ENCODE peak calls at places on chromosomes 4 and X, in nine cellular contexts. One of them, this sample, is unnamed.
A peak's percentile ranks its signal among the peaks of the same experiment; 100 is the strongest.

GRCh38 chr4:182062936-182063335 is 180.3 kb upstream of the TENM3 start:
- DNase-seq in tibial nerve: no peak
- DNase-seq in epithelial cell of proximal tubule: peak; percentile 42
- DNase-seq in A549: no peak
- DNase-seq in cardiac muscle cell: peak; percentile 59
- DNase-seq in body of pancreas: no peak
- DNase-seq in BJ: peak; percentile 52
- DNase-seq in psoas muscle: no peak
- DNase-seq in gastrocnemius medialis: no peak
- DNase-seq in this sample: no peak

GRCh38 chrX:153875391-153876111 is 10.4 kb downstream of the L1CAM start:
- DNase-seq in A549: peak; percentile 43
- DNase-seq in tibial nerve: peak; percentile 29
- DNase-seq in cardiac muscle cell: peak; percentile 46
- DNase-seq in body of pancreas: peak; percentile 33
- DNase-seq in gastrocnemius medialis: no peak
- DNase-seq in psoas muscle: peak; percentile 38
- DNase-seq in epithelial cell of proximal tubule: no peak
- DNase-seq in BJ: no peak
- DNase-seq in this sample: peak; percentile 88

GRCh38 chr4:140130677-140131076 is 23.3 kb downstream of the MAML3 start:
- DNase-seq in body of pancreas: no peak
- DNase-seq in cardiac muscle cell: no peak
- DNase-seq in psoas muscle: no peak
- DNase-seq in epithelial cell of proximal tubule: no peak
- DNase-seq in gastrocnemius medialis: no peak
- DNase-seq in A549: no peak
- DNase-seq in tibial nerve: no peak
- DNase-seq in BJ: no peak
- DNase-seq in this sample: no peak

GRCh38 chr4:121212801-121213200 is 48.7 kb upstream of the TNIP3 start:
- DNase-seq in tibial nerve: no peak
- DNase-seq in A549: no peak
- DNase-seq in body of pancreas: no peak
- DNase-seq in psoas muscle: no peak
- DNase-seq in gastrocnemius medialis: no peak
- DNase-seq in BJ: peak; percentile 65
- DNase-seq in cardiac muscle cell: no peak
- DNase-seq in epithelial cell of proximal tubule: no peak
- DNase-seq in this sample: no peak

GRCh38 chr4:177461606-177462005 is 19.4 kb upstream of the AGA start:
- DNase-seq in cardiac muscle cell: peak; percentile 39
- DNase-seq in gastrocnemius medialis: no peak
- DNase-seq in A549: no peak
- DNase-seq in tibial nerve: no peak
- DNase-seq in psoas muscle: no peak
- DNase-seq in body of pancreas: no peak
- DNase-seq in epithelial cell of proximal tubule: no peak
- DNase-seq in BJ: no peak
- DNase-seq in this sample: no peak

GRCh38 chr4:109375778-109376414 is 57.7 kb upstream of the SEC24B start:
- DNase-seq in tibial nerve: no peak
- DNase-seq in epithelial cell of proximal tubule: no peak
- DNase-seq in cardiac muscle cell: no peak
- DNase-seq in body of pancreas: no peak
- DNase-seq in gastrocnemius medialis: no peak
- DNase-seq in BJ: no peak
- DNase-seq in psoas muscle: no peak
- DNase-seq in A549: no peak
- DNase-seq in this sample: no peak

GRCh38 chr4:140756292-140757219 is at the start of gene TBC1D9:
- DNase-seq in epithelial cell of proximal tubule: peak; percentile 88
- DNase-seq in cardiac muscle cell: peak; percentile 85
- DNase-seq in body of pancreas: peak; percentile 94
- DNase-seq in A549: peak; percentile 49
- DNase-seq in BJ: peak; percentile 53
- DNase-seq in gastrocnemius medialis: peak; percentile 49
- DNase-seq in tibial nerve: peak; percentile 81
- DNase-seq in psoas muscle: peak; percentile 69
- DNase-seq in this sample: peak; percentile 87

GRCh38 chr4:6909113-6909969 is at the start of gene TBC1D14:
- DNase-seq in epithelial cell of proximal tubule: no peak
- DNase-seq in gastrocnemius medialis: peak; percentile 86
- DNase-seq in cardiac muscle cell: peak; percentile 89
- DNase-seq in psoas muscle: peak; percentile 90
- DNase-seq in body of pancreas: peak; percentile 90
- DNase-seq in BJ: no peak
- DNase-seq in A549: peak; percentile 73
- DNase-seq in tibial nerve: peak; percentile 77
- DNase-seq in this sample: peak; percentile 95

GRCh38 chr4:3022112-3022511 is 52.2 kb downstream of the HTT-AS start:
- DNase-seq in gastrocnemius medialis: no peak
- DNase-seq in A549: no peak
- DNase-seq in cardiac muscle cell: no peak
- DNase-seq in epithelial cell of proximal tubule: no peak
- DNase-seq in body of pancreas: no peak
- DNase-seq in psoas muscle: no peak
- DNase-seq in tibial nerve: no peak
- DNase-seq in BJ: no peak
- DNase-seq in this sample: no peak

GRCh38 chr4:1049591-1049905 is 38.1 kb downstream of the FGFRL1 start:
- DNase-seq in A549: no peak
- DNase-seq in psoas muscle: peak; percentile 19
- DNase-seq in epithelial cell of proximal tubule: no peak
- DNase-seq in gastrocnemius medialis: peak; percentile 11
- DNase-seq in BJ: no peak
- DNase-seq in body of pancreas: peak; percentile 1
- DNase-seq in tibial nerve: no peak
- DNase-seq in cardiac muscle cell: no peak
- DNase-seq in this sample: no peak

GRCh38 chr4:41268721-41269517 is 12.2 kb downstream of the UCHL1 start:
- DNase-seq in epithelial cell of proximal tubule: no peak
- DNase-seq in A549: no peak
- DNase-seq in body of pancreas: no peak
- DNase-seq in gastrocnemius medialis: no peak
- DNase-seq in BJ: no peak
- DNase-seq in tibial nerve: no peak
- DNase-seq in psoas muscle: no peak
- DNase-seq in cardiac muscle cell: no peak
- DNase-seq in this sample: no peak

GRCh38 chr4:2424581-2424980 is 5.8 kb downstream of the CFAP99 start:
- DNase-seq in psoas muscle: no peak
- DNase-seq in A549: no peak
- DNase-seq in gastrocnemius medialis: no peak
- DNase-seq in cardiac muscle cell: peak; percentile 40
- DNase-seq in tibial nerve: no peak
- DNase-seq in BJ: no peak
- DNase-seq in body of pancreas: no peak
- DNase-seq in epithelial cell of proximal tubule: no peak
- DNase-seq in this sample: no peak

GRCh38 chrX:50920132-50920531 is 9.6 kb downstream of the BMP15 start:
- DNase-seq in body of pancreas: no peak
- DNase-seq in epithelial cell of proximal tubule: no peak
- DNase-seq in psoas muscle: no peak
- DNase-seq in gastrocnemius medialis: no peak
- DNase-seq in tibial nerve: no peak
- DNase-seq in BJ: no peak
- DNase-seq in A549: no peak
- DNase-seq in cardiac muscle cell: peak; percentile 18
- DNase-seq in this sample: no peak

GRCh38 chr4:99207069-99207743 is 11.8 kb downstream of the ADH6 start:
- DNase-seq in tibial nerve: no peak
- DNase-seq in body of pancreas: no peak
- DNase-seq in A549: no peak
- DNase-seq in epithelial cell of proximal tubule: no peak
- DNase-seq in gastrocnemius medialis: no peak
- DNase-seq in cardiac muscle cell: no peak
- DNase-seq in BJ: no peak
- DNase-seq in psoas muscle: no peak
- DNase-seq in this sample: no peak

GRCh38 chr4:14168919-14169318 is 541.4 kb upstream of the BOD1L1 start:
- DNase-seq in gastrocnemius medialis: peak; percentile 24
- DNase-seq in tibial nerve: peak; percentile 49
- DNase-seq in epithelial cell of proximal tubule: peak; percentile 95
- DNase-seq in BJ: peak; percentile 36
- DNase-seq in body of pancreas: peak; percentile 79
- DNase-seq in cardiac muscle cell: peak; percentile 75
- DNase-seq in A549: peak; percentile 7
- DNase-seq in psoas muscle: no peak
- DNase-seq in this sample: no peak

GRCh38 chrX:25873196-25873595 is 264.9 kb upstream of the MAGEB18 start:
- DNase-seq in BJ: no peak
- DNase-seq in psoas muscle: no peak
- DNase-seq in A549: no peak
- DNase-seq in gastrocnemius medialis: no peak
- DNase-seq in tibial nerve: no peak
- DNase-seq in body of pancreas: peak; percentile 57
- DNase-seq in cardiac muscle cell: peak; percentile 62
- DNase-seq in epithelial cell of proximal tubule: peak; percentile 64
- DNase-seq in this sample: no peak

GRCh38 chr4:5758741-5759140 is 47.7 kb downstream of the EVC start:
- DNase-seq in gastrocnemius medialis: no peak
- DNase-seq in BJ: peak; percentile 98
- DNase-seq in cardiac muscle cell: peak; percentile 77
- DNase-seq in body of pancreas: no peak
- DNase-seq in tibial nerve: no peak
- DNase-seq in epithelial cell of proximal tubule: peak; percentile 94
- DNase-seq in A549: peak; percentile 69
- DNase-seq in psoas muscle: no peak
- DNase-seq in this sample: peak; percentile 19

GRCh38 chrX:50622751-50623150 is 152.1 kb upstream of the DGKK start:
- DNase-seq in BJ: no peak
- DNase-seq in gastrocnemius medialis: no peak
- DNase-seq in tibial nerve: no peak
- DNase-seq in cardiac muscle cell: no peak
- DNase-seq in epithelial cell of proximal tubule: no peak
- DNase-seq in psoas muscle: no peak
- DNase-seq in body of pancreas: no peak
- DNase-seq in A549: no peak
- DNase-seq in this sample: no peak

GRCh38 chr4:56804551-56804950 is 16.9 kb downstream of the SPINK2 start:
- DNase-seq in BJ: no peak
- DNase-seq in body of pancreas: no peak
- DNase-seq in tibial nerve: no peak
- DNase-seq in gastrocnemius medialis: no peak
- DNase-seq in cardiac muscle cell: peak; percentile 68
- DNase-seq in A549: no peak
- DNase-seq in psoas muscle: no peak
- DNase-seq in epithelial cell of proximal tubule: no peak
- DNase-seq in this sample: no peak

DNA sequence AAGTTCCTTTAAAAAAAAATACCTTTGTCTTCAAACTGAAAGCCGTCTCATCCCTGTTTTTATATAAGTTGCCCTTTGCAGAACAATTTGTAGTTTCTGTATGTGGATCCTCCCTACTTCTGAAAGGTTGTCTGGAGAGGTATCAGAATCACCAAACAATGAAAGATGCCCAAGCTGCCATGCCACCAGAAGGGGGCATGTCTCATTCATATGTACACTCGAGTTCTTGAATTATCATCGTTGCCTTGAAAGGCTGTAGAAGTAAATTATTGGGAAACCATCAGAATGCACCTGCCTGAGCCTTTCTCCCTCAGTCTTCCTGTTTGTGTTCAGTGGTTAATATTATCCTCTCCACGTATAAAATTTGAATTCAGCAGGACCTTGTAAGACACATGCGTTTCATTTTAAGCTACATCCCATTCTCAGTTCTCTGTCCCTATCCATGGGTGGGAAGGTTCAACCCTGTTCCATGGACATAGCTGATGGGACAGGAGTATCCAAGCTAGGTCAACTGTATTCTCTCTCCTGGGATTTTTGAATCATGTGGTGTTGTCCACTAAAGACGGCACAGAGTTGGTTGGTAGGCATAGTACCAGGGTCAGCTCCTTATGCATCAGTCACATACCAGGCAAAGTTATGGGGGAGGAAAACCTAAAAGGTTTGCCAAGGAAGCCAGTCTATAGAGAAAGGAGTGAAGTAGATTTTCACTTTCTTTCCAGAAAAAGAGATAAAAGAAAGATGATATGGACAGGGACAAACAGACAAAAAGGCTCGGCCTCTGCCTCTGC is 24.0 kb downstream of the GALNT7 start:
- DNase-seq in A549: no peak
- DNase-seq in tibial nerve: no peak
- DNase-seq in cardiac muscle cell: no peak
- DNase-seq in epithelial cell of proximal tubule: no peak
- DNase-seq in psoas muscle: no peak
- DNase-seq in body of pancreas: no peak
- DNase-seq in BJ: no peak
- DNase-seq in gastrocnemius medialis: no peak
- DNase-seq in this sample: no peak
- TF ChIP-seq CTCF in A549: peak; percentile 19
- TF ChIP-seq CTCF in tibial nerve: no peak
- TF ChIP-seq CTCF in cardiac muscle cell: no peak
- TF ChIP-seq CTCF in epithelial cell of proximal tubule: peak; percentile 38
- TF ChIP-seq CTCF in psoas muscle: peak; percentile 18
- TF ChIP-seq CTCF in body of pancreas: no peak
- TF ChIP-seq CTCF in BJ: no peak
- TF ChIP-seq CTCF in gastrocnemius medialis: no peak
- TF ChIP-seq CTCF in this sample: peak; percentile 24

GRCh38 chr4:169121920-169122319 is 111.9 kb upstream of the CBR4 start:
- DNase-seq in epithelial cell of proximal tubule: peak; percentile 36
- DNase-seq in cardiac muscle cell: no peak
- DNase-seq in BJ: no peak
- DNase-seq in psoas muscle: no peak
- DNase-seq in A549: no peak
- DNase-seq in body of pancreas: no peak
- DNase-seq in gastrocnemius medialis: no peak
- DNase-seq in tibial nerve: no peak
- DNase-seq in this sample: no peak
- TF ChIP-seq CTCF in epithelial cell of proximal tubule: peak; percentile 29
- TF ChIP-seq CTCF in cardiac muscle cell: no peak
- TF ChIP-seq CTCF in BJ: no peak
- TF ChIP-seq CTCF in psoas muscle: no peak
- TF ChIP-seq CTCF in A549: no peak
- TF ChIP-seq CTCF in body of pancreas: no peak
- TF ChIP-seq CTCF in gastrocnemius medialis: no peak
- TF ChIP-seq CTCF in tibial nerve: no peak
- TF ChIP-seq CTCF in this sample: no peak

DNA sequence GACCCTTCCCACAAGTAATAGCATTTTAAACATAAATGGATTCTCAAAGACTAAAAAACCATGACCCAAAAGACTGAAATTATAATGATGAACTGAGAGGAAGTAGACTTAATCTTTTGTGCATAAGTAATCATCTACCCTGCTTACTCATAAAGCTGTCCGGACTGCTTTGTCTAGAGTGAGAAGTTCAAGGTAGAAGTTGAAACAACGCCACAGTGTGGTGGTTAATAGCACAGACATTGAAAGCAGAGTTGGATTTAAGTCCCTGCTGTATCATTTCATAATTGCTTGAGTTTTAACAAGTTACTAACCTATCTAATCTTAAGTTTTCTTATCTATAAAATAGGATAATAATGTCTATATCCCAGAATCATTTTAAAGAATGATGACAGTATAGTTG is 346.5 kb downstream of the CENPC start:
- DNase-seq in BJ: no peak
- DNase-seq in tibial nerve: peak; percentile 21
- DNase-seq in psoas muscle: no peak
- DNase-seq in gastrocnemius medialis: no peak
- DNase-seq in cardiac muscle cell: peak; percentile 73
- DNase-seq in body of pancreas: peak; percentile 8
- DNase-seq in A549: no peak
- DNase-seq in epithelial cell of proximal tubule: peak; percentile 6
- DNase-seq in this sample: no peak
- TF ChIP-seq CTCF in BJ: no peak
- TF ChIP-seq CTCF in tibial nerve: peak; percentile 7
- TF ChIP-seq CTCF in psoas muscle: no peak
- TF ChIP-seq CTCF in gastrocnemius medialis: no peak
- TF ChIP-seq CTCF in cardiac muscle cell: peak; percentile 44
- TF ChIP-seq CTCF in body of pancreas: peak; percentile 20
- TF ChIP-seq CTCF in A549: no peak
- TF ChIP-seq CTCF in epithelial cell of proximal tubule: peak; percentile 45
- TF ChIP-seq CTCF in this sample: peak; percentile 66

GRCh38 chr4:24527371-24527770 is 57.0 kb downstream of the DHX15 start:
- DNase-seq in cardiac muscle cell: peak; percentile 12
- DNase-seq in body of pancreas: no peak
- DNase-seq in A549: no peak
- DNase-seq in epithelial cell of proximal tubule: no peak
- DNase-seq in psoas muscle: no peak
- DNase-seq in gastrocnemius medialis: no peak
- DNase-seq in BJ: no peak
- DNase-seq in tibial nerve: no peak
- DNase-seq in this sample: no peak
- TF ChIP-seq CTCF in cardiac muscle cell: no peak
- TF ChIP-seq CTCF in body of pancreas: no peak
- TF ChIP-seq CTCF in A549: no peak
- TF ChIP-seq CTCF in epithelial cell of proximal tubule: no peak
- TF ChIP-seq CTCF in psoas muscle: no peak
- TF ChIP-seq CTCF in gastrocnemius medialis: no peak
- TF ChIP-seq CTCF in BJ: no peak
- TF ChIP-seq CTCF in tibial nerve: no peak
- TF ChIP-seq CTCF in this sample: no peak

This sample was measured in osteocyte.